ENCODE peak calls at places on chromosome 9, in ten cellular contexts. Y, O, C, A, E, J, P, U, T and V are unnamed samples.

GRCh38 chr9:117205806-117206205 is 209.1 kb downstream of the ASTN2 start:
- DNase-seq in Y (peak; percentile 9), O (no peak), C (no peak), A (no peak), E (peak; percentile 11), J (no peak), P (no peak), U (no peak), T (no peak), V (no peak)

GRCh38 chr9:95268681-95269080 is 48.8 kb downstream of the FANCC start:
- DNase-seq in Y (peak; percentile 55), O (peak; percentile 38), C (no peak), A (peak; percentile 26), E (no peak), J (peak; percentile 46), P (peak; percentile 64), U (peak; percentile 65), T (no peak), V (peak; percentile 65)

GRCh38 chr9:27193886-27194285 is 84.9 kb downstream of the TEK start:
- DNase-seq in Y (no peak), O (no peak), C (no peak), A (no peak), E (no peak), J (no peak), P (no peak), U (no peak), T (no peak), V (no peak)

GRCh38 chr9:16133032-16133431 is 580.2 kb downstream of the CCDC171 start:
- DNase-seq in Y (no peak), O (no peak), C (no peak), A (no peak), E (no peak), J (no peak), P (no peak), U (no peak), T (no peak), V (no peak)

GRCh38 chr9:82586918-82587356 is 476.0 kb downstream of the RASEF start:
- DNase-seq in Y (no peak), O (no peak), C (no peak), A (no peak), E (no peak), J (no peak), P (no peak), U (no peak), T (no peak), V (no peak)

GRCh38 chr9:133377721-133378216 is 1.6 kb downstream of the STKLD1 start:
- DNase-seq in Y (peak; percentile 36), O (no peak), C (peak; percentile 38), A (no peak), E (no peak), J (no peak), P (no peak), U (peak; percentile 42), T (no peak), V (peak; percentile 62)

GRCh38 chr9:127566351-127567001 is 45.6 kb upstream of the STXBP1 start:
- DNase-seq in Y (no peak), O (no peak), C (no peak), A (no peak), E (no peak), J (no peak), P (no peak), U (no peak), T (no peak), V (no peak)

GRCh38 chr9:33142531-33142930 is 24.6 kb downstream of the B4GALT1 start:
- DNase-seq in Y (no peak), O (no peak), C (no peak), A (no peak), E (no peak), J (no peak), P (no peak), U (no peak), T (no peak), V (no peak)

GRCh38 chr9:90847971-90848370 is 46.4 kb downstream of the SYK start:
- DNase-seq in Y (no peak), O (no peak), C (no peak), A (no peak), E (no peak), J (no peak), P (no peak), U (no peak), T (no peak), V (no peak)

GRCh38 chr9:130785940-130786500 is 49.0 kb upstream of the ABL1 start:
- DNase-seq in Y (no peak), O (no peak), C (no peak), A (no peak), E (no peak), J (no peak), P (no peak), U (no peak), T (no peak), V (no peak)

GRCh38 chr9:88590558-88591146 is 55.7 kb downstream of the NXNL2 start:
- DNase-seq in Y (no peak), O (no peak), C (no peak), A (no peak), E (no peak), J (no peak), P (no peak), U (no peak), T (peak; percentile 4), V (peak; percentile 51)

GRCh38 chr9:3942351-3942750 is 357.5 kb downstream of the GLIS3 start:
- DNase-seq in Y (no peak), O (no peak), C (no peak), A (no peak), E (no peak), J (no peak), P (no peak), U (no peak), T (no peak), V (no peak)

GRCh38 chr9:89878687-89879086 is 273.9 kb downstream of the GADD45G start:
- DNase-seq in Y (no peak), O (no peak), C (no peak), A (peak; percentile 59), E (no peak), J (no peak), P (no peak), U (no peak), T (no peak), V (no peak)

GRCh38 chr9:38008168-38009034 is 60.6 kb downstream of the SHB start:
- DNase-seq in Y (peak; percentile 82), O (peak; percentile 42), C (peak; percentile 87), A (no peak), E (peak; percentile 94), J (peak; percentile 71), P (no peak), U (peak; percentile 78), T (no peak), V (no peak)

GRCh38 chr9:3756071-3756470 is 230.3 kb upstream of the RFX3 start:
- DNase-seq in Y (no peak), O (no peak), C (no peak), A (no peak), E (no peak), J (no peak), P (no peak), U (no peak), T (no peak), V (no peak)

GRCh38 chr9:9612755-9613154 is 1000.0 kb downstream of the PTPRD start:
- DNase-seq in Y (no peak), O (no peak), C (no peak), A (no peak), E (no peak), J (no peak), P (no peak), U (no peak), T (no peak), V (no peak)

GRCh38 chr9:135103931-135104639 is 16.6 kb downstream of the OLFM1 start:
- DNase-seq in Y (no peak), O (no peak), C (peak; percentile 64), A (no peak), E (no peak), J (no peak), P (no peak), U (no peak), T (no peak), V (peak; percentile 83)

GRCh38 chr9:37336150-37336549 is 86.3 kb upstream of the GRHPR start:
- DNase-seq in Y (no peak), O (no peak), C (no peak), A (no peak), E (no peak), J (no peak), P (no peak), U (no peak), T (no peak), V (no peak)

GRCh38 chr9:89739531-89740315 is 134.9 kb downstream of the GADD45G start:
- DNase-seq in Y (no peak), O (no peak), C (no peak), A (no peak), E (no peak), J (peak; percentile 96), P (no peak), U (no peak), T (no peak), V (no peak)

GRCh38 chr9:74078647-74079046 is 418.5 kb upstream of the RORB start:
- DNase-seq in Y (peak; percentile 17), O (no peak), C (no peak), A (no peak), E (peak; percentile 96), J (no peak), P (no peak), U (peak; percentile 21), T (no peak), V (no peak)

GRCh38 chr9:98256632-98257218 is 1.3 kb upstream of the TBC1D2 start:
- DNase-seq in Y (no peak), O (peak; percentile 72), C (no peak), A (no peak), E (no peak), J (peak; percentile 84), P (no peak), U (no peak), T (peak; percentile 16), V (peak; percentile 41)

GRCh38 chr9:110288503-110288902 is 32.2 kb upstream of the TXN start:
- DNase-seq in Y (no peak), O (no peak), C (no peak), A (no peak), E (no peak), J (no peak), P (no peak), U (no peak), T (no peak), V (no peak)

GRCh38 chr9:15403155-15403554 is 19.5 kb upstream of the SNAPC3 start:
- DNase-seq in Y (no peak), O (no peak), C (peak; percentile 44), A (no peak), E (no peak), J (peak; percentile 48), P (no peak), U (no peak), T (peak; percentile 33), V (peak; percentile 17)

GRCh38 chr9:14428781-14429230 is 114.9 kb upstream of the NFIB start:
- DNase-seq in Y (peak; percentile 91), O (peak; percentile 86), C (peak; percentile 97), A (peak; percentile 87), E (peak; percentile 38), J (peak; percentile 31), P (peak; percentile 77), U (peak; percentile 89), T (peak; percentile 26), V (peak; percentile 81)

GRCh38 chr9:34547960-34548603 is 25.3 kb upstream of the ENHO start:
- DNase-seq in Y (peak; percentile 76), O (peak; percentile 90), C (peak; percentile 39), A (peak; percentile 85), E (peak; percentile 8), J (peak; percentile 14), P (peak; percentile 88), U (peak; percentile 78), T (no peak), V (peak; percentile 81)

GRCh38 chr9:110156902-110157301 is 51.1 kb downstream of the C9orf152 start:
- DNase-seq in Y (peak; percentile 79), O (no peak), C (peak; percentile 78), A (no peak), E (peak; percentile 62), J (peak; percentile 96), P (no peak), U (peak; percentile 78), T (peak; percentile 98), V (no peak)

GRCh38 chr9:117184173-117184572 is 230.7 kb downstream of the ASTN2 start:
- DNase-seq in Y (no peak), O (peak; percentile 49), C (peak; percentile 37), A (no peak), E (no peak), J (no peak), P (no peak), U (no peak), T (no peak), V (no peak)

GRCh38 chr9:115000217-115000639 is 69.8 kb upstream of the TNFSF8 start:
- DNase-seq in Y (no peak), O (no peak), C (peak; percentile 47), A (no peak), E (no peak), J (no peak), P (no peak), U (no peak), T (no peak), V (peak; percentile 90)